ENCODE peak calls at places on chromosomes 7 and 10, in seven cellular contexts. K is GM12865, D is lower lobe of right lung, R is tibial artery, X is progenitor cell of endocrine pancreas, P is GM13977, I is left ventricle myocardium inferior. J is an unnamed sample.

GRCh38 chr7:32588657-32589056 is 93.4 kb downstream of the AVL9 start:
- DNase-seq in K (peak), D (no peak), R (no peak), X (no peak), P (peak), I (no peak), J (no peak)

GRCh38 chr7:82443044-82443800 is at the start of gene CACNA2D1:
- DNase-seq in K (peak), D (no peak), R (no peak), X (peak), P (peak), I (peak), J (no peak)

GRCh38 chr10:116669832-116670644 is 49.3 kb downstream of the PNLIPRP2 start:
- DNase-seq in K (no peak), D (no peak), R (no peak), X (peak), P (no peak), I (no peak), J (no peak)

GRCh38 chr10:6694447-6695155 is 114.5 kb upstream of the PRKCQ start:
- DNase-seq in K (no peak), D (no peak), R (no peak), X (no peak), P (no peak), I (no peak), J (no peak)

GRCh38 chr7:91683823-91684222 is 196.7 kb downstream of the MTERF1 start:
- DNase-seq in K (no peak), D (no peak), R (no peak), X (no peak), P (no peak), I (no peak), J (no peak)

GRCh38 chr10:95544783-95545500 is 16.2 kb downstream of the SORBS1 start:
- DNase-seq in K (no peak), D (no peak), R (no peak), X (no peak), P (no peak), I (no peak), J (no peak)

GRCh38 chr10:50291261-50291850 is 40.0 kb upstream of the ASAH2 start:
- DNase-seq in K (peak), D (no peak), R (no peak), X (no peak), P (peak), I (no peak), J (no peak)

GRCh38 chr7:8436965-8437364 is 3.6 kb downstream of the NXPH1 start:
- DNase-seq in K (peak), D (no peak), R (no peak), X (peak), P (peak), I (no peak), J (no peak)

GRCh38 chr7:151368136-151368571 is 26.5 kb downstream of the NUB1 start:
- DNase-seq in K (peak), D (peak), R (peak), X (peak), P (peak), I (peak), J (no peak)

GRCh38 chr7:93115796-93116195 is 2.0 kb downstream of the SAMD9 start:
- DNase-seq in K (no peak), D (no peak), R (no peak), X (no peak), P (no peak), I (no peak), J (no peak)

GRCh38 chr10:127155221-127155620 is 41.2 kb downstream of the INSYN2A start:
- DNase-seq in K (no peak), D (no peak), R (peak), X (no peak), P (no peak), I (no peak), J (no peak)

GRCh38 chr10:10848488-10849111 is 169.1 kb upstream of the CELF2 start:
- DNase-seq in K (no peak), D (no peak), R (no peak), X (no peak), P (no peak), I (no peak), J (no peak)

GRCh38 chr10:132172091-132173066 is 14.4 kb upstream of the DPYSL4 start:
- DNase-seq in K (no peak), D (peak), R (no peak), X (no peak), P (no peak), I (no peak), J (peak)

GRCh38 chr10:58909881-58910280 is 266.6 kb upstream of the PHYHIPL start:
- DNase-seq in K (no peak), D (no peak), R (no peak), X (no peak), P (no peak), I (no peak), J (no peak)

GRCh38 chr10:89207181-89207800 is at the start of gene CH25H:
- DNase-seq in K (peak), D (peak), R (peak), X (peak), P (peak), I (peak), J (no peak)

GRCh38 chr7:159031750-159032149 is 112.9 kb downstream of the VIPR2 start:
- DNase-seq in K (no peak), D (no peak), R (peak), X (no peak), P (no peak), I (no peak), J (no peak)

GRCh38 chr7:71497233-71497946 is 365.4 kb downstream of the GALNT17 start:
- DNase-seq in K (no peak), D (no peak), R (peak), X (no peak), P (no peak), I (peak), J (no peak)
- TF ChIP-seq CTCF in K (no peak), D (no peak), R (no peak), X (no peak), P (no peak), I (no peak), J (no peak)

GRCh38 chr10:90862908-90863514 is 5.2 kb upstream of the HTR7 start:
- DNase-seq in K (peak), D (no peak), R (no peak), X (no peak), P (peak), I (no peak), J (no peak)

GRCh38 chr10:90866050-90866598 is 5.7 kb upstream of the RPP30 start:
- DNase-seq in K (no peak), D (no peak), R (no peak), X (no peak), P (no peak), I (no peak), J (no peak)

GRCh38 chr10:90871279-90871760 is 454 bp upstream of the RPP30 start:
- DNase-seq in K (peak), D (no peak), R (no peak), X (peak), P (peak), I (no peak), J (no peak)

GRCh38 chr10:90860790-90861189 is 3.0 kb upstream of the HTR7 start:
- DNase-seq in K (no peak), D (no peak), R (no peak), X (no peak), P (no peak), I (no peak), J (no peak)

DNA sequence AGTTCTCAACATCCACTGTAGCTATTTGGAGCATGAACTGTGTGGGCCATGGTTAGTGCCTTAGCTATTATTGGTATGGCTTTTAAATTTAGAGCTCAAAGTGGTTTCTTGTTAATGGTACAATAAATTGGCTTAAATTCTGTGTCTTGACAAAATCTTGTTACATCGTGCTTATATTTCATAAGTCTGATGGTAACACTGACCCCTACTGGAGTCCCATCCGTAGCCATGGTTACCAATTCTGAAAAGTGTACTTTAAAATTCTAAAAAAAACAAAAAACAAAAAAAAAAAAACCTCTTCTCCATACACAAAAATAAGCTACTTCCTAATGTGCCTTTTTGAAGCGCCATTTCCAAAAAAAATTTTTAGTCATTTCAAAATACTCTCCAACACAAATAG is 6.4 kb upstream of the RPP30 start:
- DNase-seq in K (peak), D (no peak), R (no peak), X (no peak), P (no peak), I (no peak), J (no peak)
- TF ChIP-seq CTCF in K (peak), D (no peak), R (no peak), X (peak), P (peak), I (peak), J (peak)

DNA sequence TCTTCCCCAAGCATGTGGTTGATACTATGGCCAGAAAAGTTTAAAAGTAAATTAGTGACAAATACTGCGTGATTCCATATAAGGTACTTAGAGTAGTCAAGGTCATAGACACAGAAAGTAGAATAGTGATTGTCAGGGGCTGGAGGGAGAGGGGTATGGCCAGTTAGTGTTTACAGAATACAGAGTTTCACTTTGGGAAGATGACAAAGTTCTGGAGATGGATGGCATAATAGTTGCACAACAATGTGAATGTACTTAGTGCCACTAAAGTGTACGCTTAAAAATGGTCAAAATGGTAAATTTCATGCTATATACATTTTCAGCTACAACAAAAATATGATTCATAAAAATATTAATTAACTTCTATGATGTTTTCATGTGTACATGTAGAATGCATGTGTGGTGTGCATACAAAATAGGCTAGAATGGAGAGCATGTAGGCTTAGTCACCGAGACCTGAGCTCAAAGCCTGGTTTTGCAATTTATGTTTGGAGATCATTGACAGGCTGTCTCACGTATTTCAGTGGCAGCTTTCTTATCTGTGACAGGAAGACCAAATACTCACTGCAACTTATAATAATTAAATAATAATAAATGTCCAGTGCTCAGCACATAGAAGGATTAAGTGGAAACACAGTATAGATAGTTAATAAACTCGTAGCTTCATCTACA is 625.6 kb downstream of the SUGCT start:
- DNase-seq in K (no peak), D (no peak), R (no peak), X (no peak), P (no peak), I (no peak), J (no peak)
- TF ChIP-seq CTCF in K (no peak), D (no peak), R (no peak), X (no peak), P (no peak), I (no peak), J (no peak)

GRCh38 chr10:97176226-97176625 is 9.5 kb downstream of the SLIT1 start:
- DNase-seq in K (no peak), D (no peak), R (no peak), X (no peak), P (no peak), I (no peak), J (no peak)

GRCh38 chr10:97174276-97174775 is 11.4 kb downstream of the SLIT1 start:
- DNase-seq in K (no peak), D (no peak), R (no peak), X (no peak), P (no peak), I (no peak), J (no peak)

GRCh38 chr10:97174937-97175336 is 10.8 kb downstream of the SLIT1 start:
- DNase-seq in K (no peak), D (no peak), R (no peak), X (no peak), P (no peak), I (no peak), J (no peak)

GRCh38 chr10:97178074-97178473 is 7.7 kb downstream of the SLIT1 start:
- DNase-seq in K (no peak), D (no peak), R (no peak), X (no peak), P (no peak), I (no peak), J (no peak)

GRCh38 chr10:97175586-97175985 is 10.2 kb downstream of the SLIT1 start:
- DNase-seq in K (no peak), D (no peak), R (no peak), X (no peak), P (no peak), I (no peak), J (no peak)
- TF ChIP-seq CTCF in K (no peak), D (no peak), R (no peak), X (no peak), P (no peak), I (no peak), J (no peak)

DNA sequence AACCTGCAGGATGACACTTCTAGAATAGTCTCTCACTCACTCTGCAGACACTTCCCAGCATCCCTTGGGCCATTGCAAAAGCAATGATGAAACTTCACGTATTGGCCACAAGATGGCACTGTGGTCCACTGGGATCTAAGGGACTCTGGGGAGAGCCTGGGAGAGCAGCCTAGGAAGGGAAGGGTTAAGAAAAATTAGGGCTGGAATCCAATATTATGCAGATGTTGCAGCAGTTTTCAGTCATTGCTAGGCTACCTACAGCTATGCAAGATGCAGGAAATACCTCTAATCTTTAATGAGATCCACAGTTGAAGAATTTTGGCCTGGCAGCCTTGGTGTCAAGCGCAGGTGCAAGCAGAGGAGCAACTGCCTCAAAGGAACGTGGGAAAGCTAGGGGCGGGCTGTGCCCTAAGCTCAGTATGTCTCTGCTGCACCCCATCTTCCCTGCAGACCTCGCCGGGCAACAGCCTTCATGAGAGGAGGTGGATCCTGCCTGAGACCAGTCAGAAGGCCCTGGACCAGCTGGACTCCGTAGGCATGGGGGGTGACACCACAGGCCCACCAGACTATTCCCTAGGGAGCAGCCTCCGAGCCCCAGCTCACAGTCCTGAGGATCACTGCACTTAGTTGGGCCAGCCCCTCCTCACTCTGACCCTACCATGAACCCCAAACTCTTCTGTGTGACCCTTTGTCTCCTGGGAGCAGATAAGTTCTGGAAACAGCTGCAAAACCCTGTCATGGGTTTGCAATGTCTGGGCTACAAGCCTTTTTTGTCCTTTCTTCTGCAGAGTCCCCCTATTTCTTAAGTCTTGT is 127.9 kb upstream of the PRSS58 start:
- DNase-seq in K (peak), D (no peak), R (no peak), X (no peak), P (peak), I (no peak), J (no peak)
- TF ChIP-seq CTCF in K (peak), D (peak), R (peak), X (peak), P (peak), I (peak), J (peak)

DNA sequence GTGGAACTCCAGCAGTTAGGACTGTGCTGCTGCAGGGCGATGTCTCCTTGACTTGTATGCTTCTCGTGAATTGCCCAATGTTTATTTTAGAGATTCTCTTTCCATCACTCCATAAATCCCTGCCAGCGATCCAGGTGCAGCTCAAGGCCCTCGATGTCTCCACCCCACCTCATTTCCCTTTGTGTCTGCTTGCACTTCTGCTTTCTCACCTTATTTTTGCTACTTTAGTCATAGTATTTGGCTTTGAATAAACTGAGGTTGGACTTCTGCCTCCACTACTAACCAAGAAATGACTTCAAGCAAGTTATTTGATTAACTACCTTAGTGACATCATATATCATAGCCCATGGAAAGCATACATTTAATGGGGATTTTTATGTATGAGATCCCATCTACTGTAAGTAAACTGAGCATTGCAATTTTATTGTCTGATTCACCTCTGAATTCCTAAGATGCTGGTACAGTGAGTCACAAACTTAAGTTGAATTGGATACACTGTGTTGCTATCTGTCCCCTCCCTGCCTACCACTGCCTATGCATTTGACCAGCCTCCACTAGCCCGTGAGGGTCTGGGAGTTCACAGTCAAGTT is 255.8 kb downstream of the ABCA13 start:
- DNase-seq in K (no peak), D (no peak), R (no peak), X (no peak), P (no peak), I (no peak), J (no peak)
- TF ChIP-seq CTCF in K (no peak), D (no peak), R (no peak), X (no peak), P (no peak), I (no peak), J (no peak)